ENCODE peak calls at places on chromosomes 7 and 10, in six cellular contexts. P is astrocyte; E is fibroblast of the aortic adventitia; N is activated T-helper 1 cell treated with anti-CD3 and anti-CD28 coated beads, Interleukin-12 subunit alpha, Interleukin-12 subunit beta, Interleukin-2, Interleukin-4 antibody, amounts not matched to agents 30 ng/mL and 10 ng/mL and 1 ng/mL, durations not matched to agents 14 hours and 24 hours and 36 hours; B is PC-3; C is H4. W is an unnamed sample.

GRCh38 chr7:128699196-128699712 is 27.2 kb downstream of the GARIN1A start:
- DNase-seq in P (no peak), E (no peak), N (no peak), B (no peak), C (no peak), W (no peak)

GRCh38 chr10:83908987-83909386 is 230.3 kb upstream of the GHITM start:
- DNase-seq in P (no peak), E (no peak), N (no peak), B (no peak), C (no peak), W (no peak)

GRCh38 chr10:32139223-32140073 is 83.2 kb upstream of the KIF5B start:
- DNase-seq in P (peak; percentile 94), E (peak; percentile 95), N (no peak), B (peak; percentile 92), C (peak; percentile 94), W (peak; percentile 95)

GRCh38 chr10:91017202-91017601 is 96.3 kb upstream of the ANKRD1 start:
- DNase-seq in P (no peak), E (no peak), N (no peak), B (no peak), C (no peak), W (no peak)

GRCh38 chr7:45193868-45194267 is 36.3 kb downstream of the RAMP3 start:
- DNase-seq in P (no peak), E (no peak), N (no peak), B (no peak), C (no peak), W (no peak)

GRCh38 chr10:48343106-48343505 is 36.6 kb downstream of the MAPK8 start:
- DNase-seq in P (no peak), E (no peak), N (no peak), B (no peak), C (no peak), W (no peak)

GRCh38 chr7:42735081-42735480 is 176.8 kb downstream of the C7orf25 start:
- DNase-seq in P (no peak), E (peak; percentile 68), N (no peak), B (no peak), C (no peak), W (peak; percentile 51)

GRCh38 chr10:31136951-31137885 is 105.6 kb upstream of the ZNF438 start:
- DNase-seq in P (peak; percentile 68), E (peak; percentile 65), N (peak; percentile 17), B (no peak), C (peak; percentile 27), W (peak; percentile 25)

GRCh38 chr10:88538038-88538437 is 45.1 kb downstream of the RNLS start:
- DNase-seq in P (peak; percentile 93), E (peak; percentile 62), N (no peak), B (no peak), C (peak; percentile 42), W (peak; percentile 94)

GRCh38 chr10:131088619-131089018 is 222.9 kb downstream of the TCERG1L start:
- DNase-seq in P (no peak), E (no peak), N (no peak), B (no peak), C (no peak), W (no peak)

GRCh38 chr10:77581738-77582137 is 55.9 kb downstream of the KCNMA1 start:
- DNase-seq in P (no peak), E (no peak), N (no peak), B (no peak), C (no peak), W (no peak)

GRCh38 chr10:127978481-127978880 is 71.6 kb downstream of the PTPRE start:
- DNase-seq in P (no peak), E (no peak), N (no peak), B (no peak), C (no peak), W (no peak)

GRCh38 chr10:3814832-3815209 is 29.8 kb upstream of the KLF6 start:
- DNase-seq in P (no peak), E (no peak), N (no peak), B (no peak), C (no peak), W (no peak)

GRCh38 chr7:51244053-51244452 is 72.6 kb downstream of the COBL start:
- DNase-seq in P (no peak), E (no peak), N (no peak), B (no peak), C (no peak), W (no peak)

GRCh38 chr7:69428089-69428488 is 170.2 kb upstream of the AUTS2 start:
- DNase-seq in P (no peak), E (no peak), N (no peak), B (no peak), C (no peak), W (no peak)

GRCh38 chr7:30010022-30010421 is 16.5 kb downstream of the FKBP14 start:
- DNase-seq in P (no peak), E (no peak), N (no peak), B (no peak), C (no peak), W (no peak)

GRCh38 chr10:112750427-112751167 is 199.4 kb upstream of the TCF7L2 start:
- DNase-seq in P (no peak), E (no peak), N (no peak), B (no peak), C (no peak), W (no peak)

GRCh38 chr10:4391683-4392082 is 434.3 kb upstream of the AKR1E2 start:
- DNase-seq in P (no peak), E (no peak), N (no peak), B (peak; percentile 10), C (no peak), W (peak; percentile 54)

GRCh38 chr10:104318810-104319684 is 19.2 kb downstream of the ITPRIP start:
- DNase-seq in P (no peak), E (no peak), N (no peak), B (no peak), C (no peak), W (peak; percentile 62)

GRCh38 chr10:235921-236320 is 100.7 kb downstream of the ZMYND11 start:
- DNase-seq in P (no peak), E (peak; percentile 41), N (no peak), B (no peak), C (no peak), W (peak; percentile 8)

GRCh38 chr10:64648915-64649314 is 1127.7 kb downstream of the REEP3 start:
- DNase-seq in P (no peak), E (no peak), N (no peak), B (peak; percentile 51), C (peak; percentile 10), W (no peak)

GRCh38 chr10:93951905-93952304 is 41.8 kb upstream of the PLCE1 start:
- DNase-seq in P (no peak), E (no peak), N (no peak), B (no peak), C (no peak), W (no peak)

GRCh38 chr10:71090801-71091200 is 121.6 kb upstream of the UNC5B start:
- DNase-seq in P (no peak), E (no peak), N (no peak), B (no peak), C (no peak), W (no peak)

GRCh38 chr7:22990588-22990949 is 23.4 kb downstream of the HYCC1 start:
- DNase-seq in P (peak; percentile 84), E (peak; percentile 40), N (no peak), B (peak; percentile 15), C (peak; percentile 92), W (peak; percentile 39)

GRCh38 chr7:132653364-132653930 is 77.2 kb upstream of the PLXNA4 start:
- DNase-seq in P (no peak), E (no peak), N (no peak), B (no peak), C (no peak), W (no peak)

GRCh38 chr7:121544199-121544598 is 148.1 kb upstream of the FAM3C start:
- DNase-seq in P (no peak), E (no peak), N (no peak), B (peak; percentile 35), C (no peak), W (no peak)

GRCh38 chr7:12623885-12624498 is 53.5 kb downstream of the SCIN start:
- DNase-seq in P (no peak), E (peak; percentile 49), N (no peak), B (peak; percentile 74), C (peak; percentile 61), W (peak; percentile 50)

GRCh38 chr10:106540606-106541005 is 623.9 kb downstream of the SORCS1 start:
- DNase-seq in P (peak; percentile 2), E (peak; percentile 25), N (no peak), B (peak; percentile 76), C (no peak), W (peak; percentile 51)

GRCh38 chr7:96303686-96304443 is 18.0 kb downstream of the SLC25A13 start:
- DNase-seq in P (peak; percentile 92), E (peak; percentile 37), N (no peak), B (peak; percentile 77), C (peak; percentile 100), W (peak; percentile 48)